ENCODE peak calls at places on chromosome X, in seven cellular contexts. M, W, C, I, Q, U and Y are unnamed samples.
A peak's percentile ranks its signal among the peaks of the same experiment; 100 is the strongest.

GRCh38 chrX:53678667-53679066 is 7.9 kb downstream of the HUWE1 start:
- DNase-seq in Q (no peak), U (no peak), M (peak; percentile 29), C (no peak), W (no peak), I (no peak), Y (no peak)

GRCh38 chrX:132843387-132843786 is 115.0 kb downstream of the HS6ST2 start:
- DNase-seq in M (no peak), C (no peak), W (no peak), U (no peak), I (no peak), Q (no peak), Y (no peak)

GRCh38 chrX:131366387-131366786 is 77.3 kb upstream of the IGSF1 start:
- DNase-seq in U (no peak), W (no peak), C (no peak), M (peak; percentile 14), Q (no peak), I (no peak), Y (no peak)

GRCh38 chrX:155632424-155633100 is 19.8 kb upstream of the TMLHE start:
- DNase-seq in U (no peak), W (no peak), Q (no peak), I (no peak), M (no peak), C (no peak), Y (peak; percentile 11)

GRCh38 chrX:64850371-64851082 is 125.7 kb downstream of the ZC4H2 start:
- DNase-seq in C (no peak), M (no peak), I (no peak), W (no peak), U (no peak), Q (no peak), Y (peak; percentile 0)

GRCh38 chrX:33307954-33308353 is 96.6 kb upstream of the DMD start:
- DNase-seq in Q (no peak), M (peak; percentile 1), U (no peak), I (no peak), W (no peak), C (no peak), Y (no peak)

GRCh38 chrX:109839694-109840358 is 106.8 kb upstream of the ACSL4 start:
- DNase-seq in Q (no peak), U (peak; percentile 40), M (no peak), I (peak; percentile 10), W (no peak), C (peak; percentile 54), Y (no peak)

GRCh38 chrX:124736553-124737240 is 390.3 kb downstream of the SH2D1A start:
- DNase-seq in I (no peak), Q (no peak), U (no peak), M (no peak), C (no peak), W (no peak), Y (peak; percentile 28)

GRCh38 chrX:11944486-11944885 is 186.4 kb downstream of the MSL3 start:
- DNase-seq in C (peak; percentile 53), M (peak; percentile 66), Q (no peak), W (peak; percentile 52), U (peak; percentile 39), I (no peak), Y (no peak)

GRCh38 chrX:20315140-20315539 is 48.4 kb upstream of the RPS6KA3 start:
- DNase-seq in I (no peak), C (no peak), Q (no peak), U (no peak), W (no peak), M (no peak), Y (no peak)

GRCh38 chrX:53445977-53446376 is 11.8 kb upstream of the HSD17B10 start:
- DNase-seq in C (peak; percentile 15), W (no peak), I (no peak), M (peak; percentile 64), U (no peak), Q (peak; percentile 32), Y (no peak)

GRCh38 chrX:2548731-2549423 is 48.1 kb upstream of the DHRSX start:
- DNase-seq in W (no peak), U (no peak), Q (no peak), I (no peak), C (no peak), M (no peak), Y (no peak)

GRCh38 chrX:152480269-152481212 is 29.4 kb upstream of the GABRA3 start:
- DNase-seq in W (no peak), Q (no peak), I (no peak), M (no peak), U (no peak), C (no peak), Y (no peak)

GRCh38 chrX:41337140-41337539 is 3.2 kb downstream of the DDX3X start:
- DNase-seq in W (no peak), M (peak; percentile 25), U (no peak), Q (no peak), I (no peak), C (no peak), Y (no peak)

GRCh38 chrX:76428243-76429130 is 977 bp downstream of the MAGEE1 start:
- DNase-seq in C (no peak), Q (no peak), I (no peak), W (no peak), U (no peak), M (no peak), Y (peak; percentile 66)

DNA sequence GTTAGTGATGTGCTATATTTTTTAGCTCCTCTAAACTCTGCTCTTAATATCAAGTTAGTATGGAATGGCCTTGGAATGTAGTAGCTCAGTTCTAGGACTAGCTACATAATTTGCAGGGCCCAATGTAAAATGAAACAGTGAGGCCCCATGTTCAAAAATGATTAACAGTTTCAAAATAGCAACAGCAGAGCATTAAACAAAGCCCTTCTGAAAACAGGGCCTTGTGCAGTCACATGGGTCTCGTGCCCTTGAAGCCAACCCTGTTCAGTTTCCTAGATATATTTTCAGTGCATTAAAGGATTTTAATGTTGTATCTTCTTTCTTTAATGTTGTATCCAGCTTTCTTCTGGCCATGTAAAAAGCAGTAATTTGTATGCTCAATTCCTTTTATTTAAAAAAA is 82.1 kb downstream of the TASL start:
- DNase-seq in C (no peak), W (no peak), Q (no peak), U (no peak), I (no peak), M (no peak), Y (no peak)
- H3K4me1 ChIP-seq in C (no peaks in the 10 kb centered on the region), W (no peaks in the 10 kb centered on the region), Q (no peaks in the 10 kb centered on the region), U (no peaks in the 10 kb centered on the region), I (no peaks in the 10 kb centered on the region), M (no peaks in the 10 kb centered on the region), Y (no peaks in the 10 kb centered on the region)

GRCh38 chrX:106959897-106960296 is 39.7 kb downstream of the CLDN2 start:
- DNase-seq in I (no peak), W (no peak), U (no peak), M (peak; percentile 64), C (no peak), Q (no peak), Y (no peak)
- H3K4me1 ChIP-seq in I (peaks cover 3% of the 10 kb centered on the region), W (peaks cover 8% of the 10 kb centered on the region), U (peaks cover 7% of the 10 kb centered on the region), M (peaks cover 16% of the 10 kb centered on the region), C (no peaks in the 10 kb centered on the region), Q (no peaks in the 10 kb centered on the region), Y (no peaks in the 10 kb centered on the region)

GRCh38 chrX:13001097-13001496 is 26.2 kb downstream of the TMSB4X start:
- DNase-seq in C (no peak), M (peak; percentile 92), I (no peak), Q (no peak), U (no peak), W (no peak), Y (no peak)
- H3K4me1 ChIP-seq in C (no peaks in the 10 kb centered on the region), M (peaks cover 62% of the 10 kb centered on the region), I (no peaks in the 10 kb centered on the region), Q (peaks cover 3% of the 10 kb centered on the region), U (peaks cover 13% of the 10 kb centered on the region), W (peaks cover 35% of the 10 kb centered on the region), Y (peaks cover 70% of the 10 kb centered on the region)

GRCh38 chrX:67727576-67727975 is 183.8 kb downstream of the AR start:
- DNase-seq in M (no peak), I (no peak), U (no peak), Q (no peak), W (no peak), C (no peak), Y (no peak)

GRCh38 chrX:67725471-67725870 is 181.7 kb downstream of the AR start:
- DNase-seq in U (no peak), I (no peak), Q (no peak), C (no peak), W (no peak), M (no peak), Y (no peak)

GRCh38 chrX:67723580-67724351 is 179.9 kb downstream of the AR start:
- DNase-seq in I (no peak), U (no peak), C (no peak), M (no peak), Q (no peak), W (no peak), Y (no peak)

GRCh38 chrX:67726028-67726427 is 182.2 kb downstream of the AR start:
- DNase-seq in C (no peak), U (no peak), M (no peak), Q (no peak), W (no peak), I (no peak), Y (no peak)

DNA sequence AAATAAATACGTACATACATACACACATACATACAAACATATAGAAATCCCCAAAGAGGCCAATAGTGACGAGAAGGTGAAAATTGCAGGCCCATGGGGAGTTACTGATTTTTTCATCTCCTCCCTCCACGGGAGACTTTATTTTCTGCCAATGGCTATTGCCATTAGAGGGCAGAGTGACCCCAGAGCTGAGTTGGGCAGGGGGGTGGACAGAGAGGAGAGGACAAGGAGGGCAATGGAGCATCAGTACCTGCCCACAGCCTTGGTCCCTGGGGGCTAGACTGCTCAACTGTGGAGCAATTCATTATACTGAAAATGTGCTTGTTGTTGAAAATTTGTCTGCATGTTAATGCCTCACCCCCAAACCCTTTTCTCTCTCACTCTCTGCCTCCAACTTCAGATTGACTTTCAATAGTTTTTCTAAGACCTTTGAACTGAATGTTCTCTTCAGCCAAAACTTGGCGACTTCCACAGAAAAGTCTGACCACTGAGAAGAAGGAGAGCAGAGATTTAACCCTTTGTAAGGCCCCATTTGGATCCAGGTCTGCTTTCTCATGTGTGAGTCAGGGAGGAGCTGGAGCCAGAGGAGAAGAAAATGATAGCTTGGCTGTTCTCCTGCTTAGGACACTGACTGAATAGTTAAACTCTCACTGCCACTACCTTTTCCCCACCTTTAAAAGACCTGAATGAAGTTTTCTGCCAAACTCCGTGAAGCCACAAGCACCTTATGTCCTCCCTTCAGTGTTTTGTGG is 180.7 kb downstream of the AR start:
- DNase-seq in U (no peak), Q (no peak), W (no peak), I (no peak), C (peak; percentile 10), M (no peak), Y (no peak)
- H3K4me1 ChIP-seq in U (no peaks in the 10 kb centered on the region), Q (peaks cover 6% of the 10 kb centered on the region), W (no peaks in the 10 kb centered on the region), I (no peaks in the 10 kb centered on the region), C (no peaks in the 10 kb centered on the region), M (no peaks in the 10 kb centered on the region), Y (no peaks in the 10 kb centered on the region)

GRCh38 chrX:38468758-38469157 is 92.6 kb upstream of the TSPAN7 start:
- DNase-seq in M (no peak), W (no peak), U (no peak), Q (no peak), C (no peak), I (no peak), Y (no peak)

GRCh38 chrX:38474543-38474942 is 86.8 kb upstream of the TSPAN7 start:
- DNase-seq in C (no peak), W (no peak), M (no peak), Q (no peak), I (no peak), U (no peak), Y (no peak)

GRCh38 chrX:38473715-38474114 is 87.6 kb upstream of the TSPAN7 start:
- DNase-seq in M (no peak), C (no peak), U (no peak), Q (no peak), W (no peak), I (no peak), Y (no peak)
- H3K4me1 ChIP-seq in M (no peaks in the 10 kb centered on the region), C (no peaks in the 10 kb centered on the region), U (no peaks in the 10 kb centered on the region), Q (no peaks in the 10 kb centered on the region), W (no peaks in the 10 kb centered on the region), I (no peaks in the 10 kb centered on the region), Y (no peaks in the 10 kb centered on the region)